ENCODE peak calls at places on chromosomes 11 and 22, in seven cellular contexts. R is A549, V is right atrium auricular region, T is neural progenitor cell, H is IMR-90, B is RWPE2, E is GM23248. G is an unnamed sample. For H3K9me3 and H3K4me1, the result is how much of the 10 kb centered on the place peaks cover.

GRCh38 chr22:44365832-44366231 is 53.1 kb upstream of the SHISAL1 start:
- DNase-seq in R (no peak), V (no peak), T (no peak), H (no peak), B (peak), E (no peak), G (no peak)

GRCh38 chr11:73114110-73114834 is 27.8 kb downstream of the FCHSD2 start:
- DNase-seq in R (no peak), V (no peak), T (no peak), H (no peak), B (no peak), E (no peak), G (no peak)

GRCh38 chr22:41810022-41810421 is 9.5 kb downstream of the CCDC134 start:
- DNase-seq in R (no peak), V (no peak), T (no peak), H (no peak), B (no peak), E (no peak), G (no peak)

GRCh38 chr11:765025-765801 is 12.1 kb downstream of the GATD1 start:
- DNase-seq in R (peak), V (no peak), T (peak), H (peak), B (peak), E (peak), G (no peak)

GRCh38 chr22:46584081-46584903 is 35.9 kb upstream of the GRAMD4 start:
- DNase-seq in R (no peak), V (no peak), T (peak), H (peak), B (peak), E (no peak), G (no peak)

GRCh38 chr22:38685761-38686160 is 4.0 kb downstream of the TOMM22 start:
- DNase-seq in R (no peak), V (no peak), T (no peak), H (no peak), B (no peak), E (no peak), G (no peak)

GRCh38 chr11:118911113-118911879 is 14.4 kb downstream of the BCL9L start:
- DNase-seq in R (peak), V (no peak), T (peak), H (peak), B (peak), E (peak), G (no peak)

GRCh38 chr11:104918113-104918824 is 20.0 kb upstream of the CASP12 start:
- DNase-seq in R (no peak), V (no peak), T (no peak), H (peak), B (no peak), E (peak), G (no peak)

GRCh38 chr11:131763193-131763890 is 392.9 kb downstream of the NTM start:
- DNase-seq in R (no peak), V (no peak), T (no peak), H (peak), B (no peak), E (no peak), G (no peak)

GRCh38 chr11:16895306-16895705 is 118.9 kb downstream of the PLEKHA7 start:
- DNase-seq in R (no peak), V (no peak), T (no peak), H (no peak), B (no peak), E (no peak), G (no peak)

GRCh38 chr11:7143908-7144307 is 55.1 kb downstream of the RBMXL2 start:
- DNase-seq in R (peak), V (no peak), T (peak), H (peak), B (no peak), E (peak), G (no peak)

GRCh38 chr11:113531078-113531477 is 55.9 kb upstream of the DRD2 start:
- DNase-seq in R (no peak), V (no peak), T (no peak), H (no peak), B (no peak), E (no peak), G (no peak)

GRCh38 chr11:118980191-118980881 is 8.8 kb downstream of the FOXR1 start:
- DNase-seq in R (no peak), V (peak), T (no peak), H (no peak), B (no peak), E (peak), G (peak)

GRCh38 chr22:37235897-37236607 is 8.0 kb downstream of the RAC2 start:
- DNase-seq in R (no peak), V (no peak), T (no peak), H (no peak), B (peak), E (no peak), G (no peak)

GRCh38 chr22:20396639-20397038 is 2.7 kb downstream of the ZNF74 start:
- DNase-seq in R (no peak), V (no peak), T (no peak), H (peak), B (no peak), E (peak), G (no peak)

GRCh38 chr22:19124377-19124776 is 2.2 kb upstream of the DGCR2 start:
- DNase-seq in R (no peak), V (no peak), T (no peak), H (no peak), B (no peak), E (no peak), G (no peak)

GRCh38 chr11:32584921-32585320 is 1.3 kb downstream of the EIF3M start:
- DNase-seq in R (no peak), V (no peak), T (peak), H (no peak), B (no peak), E (peak), G (no peak)

GRCh38 chr11:109853156-109853776 is 239.9 kb upstream of the ZC3H12C start:
- DNase-seq in R (peak), V (no peak), T (peak), H (peak), B (no peak), E (peak), G (no peak)

GRCh38 chr22:38074181-38075104 is 9.5 kb downstream of the SLC16A8 start:
- DNase-seq in R (no peak), V (no peak), T (peak), H (peak), B (no peak), E (no peak), G (no peak)

GRCh38 chr11:65646921-65647701 is 9.2 kb downstream of the SIPA1 start:
- DNase-seq in R (peak), V (no peak), T (peak), H (no peak), B (peak), E (peak), G (no peak)

GRCh38 chr11:74770456-74770855 is 21.8 kb downstream of the RNF169 start:
- DNase-seq in R (no peak), V (no peak), T (no peak), H (peak), B (no peak), E (no peak), G (no peak)

GRCh38 chr22:30573594-30574094 is 821 bp downstream of the GAL3ST1 start:
- DNase-seq in R (no peak), V (no peak), T (no peak), H (no peak), B (no peak), E (no peak), G (no peak)

GRCh38 chr11:33863418-33864172 is 28.3 kb downstream of the LMO2 start:
- DNase-seq in R (no peak), V (no peak), T (no peak), H (no peak), B (no peak), E (no peak), G (no peak)

GRCh38 chr11:6203327-6203726 is 2.0 kb upstream of the C11orf42 start:
- DNase-seq in R (no peak), V (no peak), T (no peak), H (no peak), B (no peak), E (no peak), G (no peak)

GRCh38 chr11:121321614-121322243 is 29.2 kb downstream of the SC5D start:
- DNase-seq in R (peak), V (no peak), T (peak), H (peak), B (no peak), E (peak), G (no peak)

GRCh38 chr11:72618801-72619200 is 55.4 kb downstream of the PDE2A start:
- DNase-seq in R (no peak), V (no peak), T (no peak), H (peak), B (no peak), E (no peak), G (no peak)

GRCh38 chr11:35969089-35970046 is 25.5 kb downstream of the LDLRAD3 start:
- DNase-seq in R (no peak), V (no peak), T (no peak), H (peak), B (no peak), E (no peak), G (no peak)

GRCh38 chr11:102422817-102423725 is 29.5 kb downstream of the TMEM123 start:
- DNase-seq in R (no peak), V (no peak), T (peak), H (no peak), B (no peak), E (no peak), G (no peak)

GRCh38 chr22:29733362-29734322 is 13.8 kb downstream of the CABP7 start:
- DNase-seq in R (no peak), V (no peak), T (no peak), H (no peak), B (no peak), E (no peak), G (peak)

GRCh38 chr11:7595016-7595869 is 78.1 kb downstream of the CYB5R2 start:
- DNase-seq in R (no peak), V (no peak), T (peak), H (no peak), B (no peak), E (peak), G (no peak)

GRCh38 chr11:6320411-6321207 is at the start of gene CAVIN3:
- DNase-seq in R (peak), V (peak), T (peak), H (peak), B (peak), E (peak), G (peak)

GRCh38 chr22:24270556-24271405 is at the start of gene SPECC1L:
- DNase-seq in R (peak), V (peak), T (peak), H (peak), B (peak), E (peak), G (peak)

GRCh38 chr22:24265734-24266133 is 4.9 kb upstream of the SPECC1L start:
- DNase-seq in R (no peak), V (no peak), T (no peak), H (peak), B (no peak), E (no peak), G (no peak)

DNA sequence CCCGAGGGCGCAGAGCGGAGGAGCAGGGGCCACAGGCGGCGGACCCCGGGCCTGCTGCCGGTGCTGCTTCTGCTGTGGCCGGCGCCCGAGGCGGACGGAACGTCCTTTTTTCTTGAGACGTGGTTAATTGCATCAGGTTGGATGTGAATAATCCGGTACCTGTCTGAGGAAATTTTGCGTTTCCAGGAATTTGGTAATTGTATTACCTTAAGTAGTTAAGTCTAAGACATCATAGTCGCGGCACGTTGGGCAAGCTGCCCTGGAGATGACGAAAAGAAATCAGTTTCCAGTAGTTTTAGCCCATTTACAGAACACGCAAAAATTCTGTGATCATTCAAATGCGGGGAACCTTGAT is 752 bp downstream of the SPECC1L start:
- DNase-seq in R (peak), V (no peak), T (no peak), H (peak), B (no peak), E (peak), G (no peak)
- H3K9me3 ChIP-seq in R (under half), V (under half), T (under half), H (under half), B (under half), E (under half), G (under half)

DNA sequence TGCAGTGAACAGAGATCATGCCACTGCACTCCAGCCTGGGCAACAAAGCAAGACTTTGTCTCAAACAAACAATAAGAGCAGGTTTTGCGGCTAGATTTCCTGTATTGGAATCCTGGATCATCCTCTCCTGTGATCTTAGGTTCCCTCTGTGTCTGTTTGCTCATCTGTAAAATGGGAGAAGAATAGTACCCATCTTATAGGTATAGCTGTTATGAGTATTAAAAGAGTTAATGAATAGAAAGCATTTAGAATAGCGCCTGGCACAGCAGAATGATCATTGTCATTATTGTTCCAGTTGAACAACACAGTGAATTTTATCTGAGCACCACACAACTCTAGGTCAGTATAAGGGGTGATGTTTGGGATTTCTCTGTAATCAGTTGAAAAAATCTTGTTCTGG is 10.8 kb downstream of the MARK2 start:
- DNase-seq in R (no peak), V (no peak), T (no peak), H (no peak), B (no peak), E (no peak), G (no peak)
- H3K4me1 ChIP-seq in R (under half), V (under half), T (under half), H (under half), B (under half), E (under half), G (under half)

DNA sequence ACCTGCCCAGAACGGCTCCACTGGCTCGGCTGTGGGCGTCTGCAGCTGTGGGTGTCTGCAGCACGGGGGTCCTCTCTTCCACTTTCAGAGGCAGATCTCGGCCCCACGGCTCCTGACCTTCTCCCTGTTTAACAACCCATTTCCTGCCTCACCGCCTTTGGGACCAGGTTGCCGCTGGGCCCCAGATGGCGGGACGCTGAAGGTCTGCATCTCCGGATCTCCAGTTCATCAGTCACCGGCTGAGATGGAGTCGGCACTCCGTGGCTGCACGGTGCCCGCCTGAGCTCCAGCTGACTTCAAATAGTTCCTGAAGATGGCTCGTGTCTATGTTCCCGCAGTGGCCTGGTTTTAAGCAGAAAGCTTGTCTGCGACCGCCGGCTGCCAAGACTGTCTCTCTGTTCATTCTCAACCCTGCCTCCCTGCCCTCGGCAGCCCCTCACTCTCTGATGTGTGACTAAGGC is 475.9 kb downstream of the BRD1 start:
- DNase-seq in R (no peak), V (no peak), T (no peak), H (no peak), B (no peak), E (no peak), G (no peak)
- H3K4me3 ChIP-seq in R (no peak), V (no peak), T (no peak), H (no peak), B (no peak), E (no peak), G (no peak)

GRCh38 chr22:49087716-49088660 is 739.7 kb downstream of the BRD1 start:
- DNase-seq in R (no peak), V (no peak), T (no peak), H (no peak), B (no peak), E (no peak), G (no peak)

GRCh38 chr22:49086606-49087157 is 741.0 kb downstream of the BRD1 start:
- DNase-seq in R (no peak), V (no peak), T (no peak), H (no peak), B (no peak), E (no peak), G (no peak)

GRCh38 chr22:49087163-49087562 is 740.5 kb downstream of the BRD1 start:
- DNase-seq in R (no peak), V (no peak), T (no peak), H (no peak), B (no peak), E (no peak), G (no peak)

GRCh38 chr22:49084203-49084602 is 743.5 kb downstream of the BRD1 start:
- DNase-seq in R (peak), V (no peak), T (no peak), H (no peak), B (no peak), E (no peak), G (no peak)

GRCh38 chr22:49086181-49086580 is 741.5 kb downstream of the BRD1 start:
- DNase-seq in R (no peak), V (no peak), T (no peak), H (no peak), B (no peak), E (no peak), G (no peak)
- H3K9me3 ChIP-seq in R (under half), V (under half), T (under half), H (half or more), B (under half), E (under half), G (under half)

GRCh38 chr22:16974298-16975084 is 33.5 kb downstream of the GAB4 start:
- DNase-seq in R (no peak), V (no peak), T (no peak), H (no peak), B (no peak), E (no peak), G (no peak)

GRCh38 chr22:16969508-16970327 is 38.3 kb downstream of the GAB4 start:
- DNase-seq in R (no peak), V (peak), T (no peak), H (no peak), B (no peak), E (no peak), G (no peak)

GRCh38 chr22:16970446-16970845 is 37.6 kb downstream of the GAB4 start:
- DNase-seq in R (no peak), V (no peak), T (no peak), H (no peak), B (no peak), E (no peak), G (no peak)

GRCh38 chr22:16973591-16974297 is 34.3 kb downstream of the GAB4 start:
- DNase-seq in R (no peak), V (no peak), T (no peak), H (no peak), B (no peak), E (no peak), G (no peak)

DNA sequence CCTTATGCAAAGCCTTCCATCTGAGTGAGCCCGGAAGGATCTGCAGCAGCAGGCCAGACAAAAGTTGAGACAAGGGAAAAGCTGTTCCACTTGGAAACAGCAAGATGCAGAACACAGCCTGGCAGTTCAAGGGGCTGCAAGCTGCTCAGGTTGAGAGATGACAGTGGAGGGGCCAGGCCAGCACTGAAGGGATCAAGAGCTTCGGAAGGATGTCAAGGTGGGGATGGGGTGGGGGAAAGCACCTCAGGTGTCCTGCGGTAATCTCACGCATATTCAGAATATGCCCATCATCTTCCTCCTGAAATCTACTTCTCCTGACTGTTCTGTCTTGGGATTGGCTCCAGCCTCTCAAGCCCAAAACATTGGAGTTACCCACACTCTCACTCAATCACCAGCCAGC is 35.7 kb downstream of the GAB4 start:
- DNase-seq in R (no peak), V (no peak), T (no peak), H (no peak), B (no peak), E (no peak), G (no peak)
- H3K4me1 ChIP-seq in R (under half), V (under half), T (under half), H (under half), B (under half), E (under half), G (under half)

GRCh38 chr11:130389315-130389935 is 39.0 kb downstream of the ADAMTS8 start:
- DNase-seq in R (no peak), V (no peak), T (no peak), H (no peak), B (no peak), E (no peak), G (peak)
- H3K4me3 ChIP-seq in R (no peak), V (no peak), T (no peak), H (no peak), B (no peak), E (no peak), G (peak)

DNA sequence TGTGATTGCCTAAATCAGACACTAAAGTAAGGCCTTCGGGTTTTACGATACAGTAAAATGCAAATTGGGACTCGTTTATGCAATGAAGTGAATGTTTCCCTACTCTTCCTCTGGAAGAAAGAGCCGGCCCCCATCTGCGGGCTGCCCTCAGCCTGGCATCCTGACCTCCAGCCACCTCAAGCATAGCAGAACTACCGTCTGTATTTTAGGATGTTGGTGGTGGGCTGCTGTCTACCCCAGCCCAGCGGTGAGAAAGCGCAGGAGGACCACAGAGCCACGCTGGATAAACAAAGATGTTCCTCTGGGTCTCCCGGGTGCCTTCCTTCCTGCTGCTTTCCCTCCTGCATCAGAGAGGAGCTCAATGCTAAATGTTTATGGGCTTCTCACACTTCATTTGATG is 287.6 kb downstream of the BRD1 start:
- DNase-seq in R (no peak), V (no peak), T (no peak), H (no peak), B (no peak), E (no peak), G (no peak)
- H3K9me3 ChIP-seq in R (under half), V (under half), T (under half), H (half or more), B (under half), E (under half), G (under half)

GRCh38 chr22:36197065-36197440 is 4.6 kb downstream of the APOL4 start:
- DNase-seq in R (no peak), V (peak), T (peak), H (peak), B (no peak), E (peak), G (no peak)
- H3K4me1 ChIP-seq in R (under half), V (under half), T (under half), H (under half), B (under half), E (under half), G (half or more)